ENCODE peak calls at places on chromosome 6, in six cellular contexts. W is heart left ventricle, E is psoas muscle, Z is breast epithelium, F is colonic mucosa, P is PC-3. B is an unnamed sample.

GRCh38 chr6:8845691-8846090 is 410.3 kb upstream of the SLC35B3 start:
- DNase-seq in W (no peak), E (no peak), Z (no peak), F (no peak), P (no peak), B (no peak)

GRCh38 chr6:98724537-98724936 is 109.8 kb upstream of the POU3F2 start:
- DNase-seq in W (no peak), E (no peak), Z (no peak), F (no peak), P (no peak), B (no peak)

GRCh38 chr6:25176466-25176865 is 102.7 kb upstream of the CARMIL1 start:
- DNase-seq in W (no peak), E (no peak), Z (no peak), F (no peak), P (no peak), B (no peak)

GRCh38 chr6:157637516-157637915 is 185.5 kb upstream of the SNX9 start:
- DNase-seq in W (no peak), E (no peak), Z (no peak), F (no peak), P (no peak), B (no peak)

GRCh38 chr6:83518946-83519489 is 6.7 kb downstream of the PRSS35 start:
- DNase-seq in W (no peak), E (no peak), Z (no peak), F (no peak), P (peak; percentile 27), B (no peak)

GRCh38 chr6:7976485-7977010 is 66.0 kb upstream of the TXNDC5 start:
- DNase-seq in W (no peak), E (no peak), Z (no peak), F (no peak), P (no peak), B (no peak)

GRCh38 chr6:17361013-17361412 is 32.4 kb upstream of the CAP2 start:
- DNase-seq in W (no peak), E (no peak), Z (no peak), F (no peak), P (peak; percentile 48), B (no peak)

GRCh38 chr6:31386977-31387376 is 16.4 kb upstream of the MICA start:
- DNase-seq in W (no peak), E (no peak), Z (no peak), F (no peak), P (no peak), B (no peak)

GRCh38 chr6:133092771-133093170 is 148.4 kb upstream of the EYA4 start:
- DNase-seq in W (no peak), E (no peak), Z (no peak), F (no peak), P (no peak), B (no peak)

GRCh38 chr6:132728616-132729015 is 14.8 kb upstream of the VNN1 start:
- DNase-seq in W (no peak), E (no peak), Z (no peak), F (no peak), P (peak; percentile 3), B (no peak)

GRCh38 chr6:108492131-108492766 is 68.5 kb upstream of the FOXO3 start:
- DNase-seq in W (no peak), E (no peak), Z (no peak), F (no peak), P (peak; percentile 57), B (peak; percentile 7)

GRCh38 chr6:166473886-166474596 is 91.3 kb upstream of the MPC1 start:
- DNase-seq in W (no peak), E (no peak), Z (no peak), F (no peak), P (no peak), B (no peak)

GRCh38 chr6:52641826-52642225 is 29.1 kb upstream of the TMEM14A start:
- DNase-seq in W (no peak), E (no peak), Z (no peak), F (no peak), P (no peak), B (no peak)

GRCh38 chr6:8025191-8025590 is 39.0 kb downstream of the BLOC1S5 start:
- DNase-seq in W (no peak), E (no peak), Z (no peak), F (no peak), P (no peak), B (no peak)

GRCh38 chr6:1482381-1483166 is 93.2 kb downstream of the FOXF2 start:
- DNase-seq in W (no peak), E (no peak), Z (no peak), F (no peak), P (peak; percentile 69), B (no peak)

GRCh38 chr6:80182291-80182690 is 75.8 kb downstream of the BCKDHB start:
- DNase-seq in W (no peak), E (no peak), Z (no peak), F (no peak), P (peak; percentile 70), B (no peak)

GRCh38 chr6:55578537-55579363 is at the start of gene HMGCLL1:
- DNase-seq in W (peak; percentile 45), E (peak; percentile 71), Z (peak; percentile 19), F (peak; percentile 26), P (peak; percentile 17), B (peak; percentile 70)

GRCh38 chr6:160445130-160445529 is 97.0 kb downstream of the SLC22A3 start:
- DNase-seq in W (no peak), E (no peak), Z (no peak), F (no peak), P (no peak), B (no peak)

GRCh38 chr6:127267742-127268588 is 1.3 kb downstream of the RNF146 start:
- DNase-seq in W (no peak), E (no peak), Z (no peak), F (no peak), P (peak; percentile 4), B (no peak)

GRCh38 chr6:98835149-98836024 is 1.0 kb downstream of the POU3F2 start:
- DNase-seq in W (no peak), E (no peak), Z (no peak), F (no peak), P (no peak), B (no peak)

DNA sequence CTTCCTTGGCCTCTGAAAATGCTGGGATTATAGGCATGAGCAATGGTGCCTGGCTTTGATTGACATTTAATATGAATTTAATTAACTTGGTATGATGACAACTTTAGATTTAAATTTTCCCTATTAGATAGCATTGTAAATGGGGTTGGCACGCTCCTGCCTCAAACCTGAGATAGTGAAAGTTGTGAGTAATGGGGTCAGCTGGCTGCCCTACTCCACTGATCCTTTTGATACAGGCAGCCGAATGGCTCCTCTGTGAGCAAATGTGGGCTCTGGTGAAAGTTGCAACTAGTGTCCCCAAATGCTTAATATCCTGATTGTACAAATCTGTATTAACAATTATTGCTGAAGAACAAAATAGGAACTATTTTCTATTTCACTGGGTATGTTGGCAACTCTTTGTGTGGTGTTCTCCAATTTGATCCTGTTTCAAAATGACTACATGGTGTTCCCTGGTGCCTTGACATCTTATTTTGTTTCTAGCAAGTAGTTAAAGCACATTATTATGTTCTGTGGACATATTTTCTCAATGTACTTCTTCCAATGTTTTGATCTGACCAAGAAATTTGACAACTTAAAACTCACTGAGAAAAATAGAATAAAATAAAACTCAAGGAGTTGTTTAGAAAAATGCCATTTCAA is 97.4 kb downstream of the COL12A1 start:
- DNase-seq in W (no peak), E (no peak), Z (no peak), F (no peak), P (no peak), B (no peak)
- H3K27ac ChIP-seq in W (no peak overlapping the region), E (no peak overlapping the region), Z (no peak overlapping the region), F (no peak overlapping the region), P (no peak overlapping the region), B (no peak overlapping the region)

GRCh38 chr6:39821739-39822532 is 29.8 kb downstream of the DAAM2 start:
- DNase-seq in W (peak; percentile 60), E (peak; percentile 69), Z (no peak), F (no peak), P (no peak), B (no peak)

GRCh38 chr6:39819226-39819625 is 27.1 kb downstream of the DAAM2 start:
- DNase-seq in W (no peak), E (no peak), Z (no peak), F (no peak), P (no peak), B (no peak)

GRCh38 chr6:39820553-39820952 is 28.4 kb downstream of the DAAM2 start:
- DNase-seq in W (no peak), E (no peak), Z (no peak), F (no peak), P (no peak), B (no peak)

GRCh38 chr6:39819676-39820075 is 27.5 kb downstream of the DAAM2 start:
- DNase-seq in W (no peak), E (no peak), Z (no peak), F (no peak), P (no peak), B (no peak)

GRCh38 chr6:39821014-39821738 is 29.0 kb downstream of the DAAM2 start:
- DNase-seq in W (no peak), E (no peak), Z (no peak), F (no peak), P (no peak), B (no peak)
- H3K4me1 ChIP-seq in W (peaks cover 9% of the 10 kb centered on the region), E (peaks cover 48% of the 10 kb centered on the region), Z (no peaks in the 10 kb centered on the region), F (no peaks in the 10 kb centered on the region), P (no peaks in the 10 kb centered on the region), B (peaks cover 7% of the 10 kb centered on the region)

GRCh38 chr6:26232306-26232949 is 132.6 kb upstream of the BTN3A2 start:
- DNase-seq in W (no peak), E (no peak), Z (no peak), F (no peak), P (no peak), B (no peak)

GRCh38 chr6:26233608-26234420 is 131.2 kb upstream of the BTN3A2 start:
- DNase-seq in W (peak; percentile 50), E (peak; percentile 57), Z (peak; percentile 69), F (peak; percentile 75), P (peak; percentile 82), B (no peak)

GRCh38 chr6:26230336-26230735 is 134.7 kb upstream of the BTN3A2 start:
- DNase-seq in W (no peak), E (no peak), Z (no peak), F (no peak), P (peak; percentile 71), B (no peak)

GRCh38 chr6:26232950-26233607 is 131.9 kb upstream of the BTN3A2 start:
- DNase-seq in W (no peak), E (no peak), Z (peak; percentile 53), F (no peak), P (peak; percentile 95), B (no peak)

GRCh38 chr6:26231006-26231587 is 133.9 kb upstream of the BTN3A2 start:
- DNase-seq in W (no peak), E (no peak), Z (no peak), F (no peak), P (no peak), B (no peak)
- H3K27ac ChIP-seq in W (no peak overlapping the region), E (no peak overlapping the region), Z (no peak overlapping the region), F (no peak overlapping the region), P (peak overlapping the region; percentile 50), B (no peak overlapping the region)

DNA sequence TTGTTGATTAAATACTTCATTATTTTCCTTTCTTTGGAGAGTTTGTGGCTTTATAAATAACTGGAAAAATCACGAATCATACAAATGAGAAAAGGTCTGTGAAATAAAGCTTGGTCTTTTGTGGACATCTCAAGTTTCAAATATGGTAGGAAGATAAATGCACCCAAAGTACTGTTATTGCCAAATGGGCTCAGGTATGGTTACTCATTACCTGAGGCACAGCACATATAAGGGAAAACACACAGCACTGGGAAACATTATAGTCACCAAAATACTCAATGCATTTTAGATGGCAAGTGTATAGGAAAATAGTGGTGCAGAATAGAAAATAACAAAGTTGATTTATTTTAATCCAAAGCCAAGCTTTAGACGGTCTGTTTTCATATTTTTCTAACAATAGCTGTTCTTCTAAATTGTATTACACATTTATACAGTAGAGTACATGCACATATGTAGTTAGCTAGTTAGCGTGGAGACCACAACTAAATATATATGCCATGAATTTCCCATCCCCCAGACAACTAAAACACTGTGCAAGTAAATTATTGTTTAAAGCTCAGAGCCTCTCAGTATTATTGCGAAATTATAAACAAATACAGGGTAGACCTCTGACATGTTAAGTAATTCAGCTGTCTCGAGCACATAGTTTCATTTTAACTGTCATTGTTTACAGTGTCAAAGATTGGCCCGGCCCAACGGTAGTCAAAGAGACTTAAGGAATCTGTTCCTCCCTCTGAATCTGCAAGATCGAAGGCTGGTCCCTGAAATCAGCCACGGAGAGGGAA is 335.9 kb downstream of the SYNE1 start:
- DNase-seq in W (no peak), E (no peak), Z (no peak), F (no peak), P (no peak), B (no peak)
- H3K4me1 ChIP-seq in W (peaks cover 12% of the 10 kb centered on the region), E (peaks cover 15% of the 10 kb centered on the region), Z (no peaks in the 10 kb centered on the region), F (no peaks in the 10 kb centered on the region), P (peaks cover 8% of the 10 kb centered on the region), B (peaks cover 26% of the 10 kb centered on the region)